ENCODE peak calls at places on chromosome 18, in nine cellular contexts. One of them, this sample, is unnamed.

GRCh38 chr18:10490401-10491289 is 35.2 kb upstream of the NAPG start:
- DNase-seq in CD4-positive, CD25-positive, alpha-beta regulatory T cell: peak; percentile 11
- DNase-seq in HCT116: peak; percentile 73
- DNase-seq in CD8-positive, alpha-beta memory T cell: peak; percentile 43
- DNase-seq in Caco-2: no peak
- DNase-seq in naive thymus-derived CD4-positive, alpha-beta T cell: peak; percentile 46
- DNase-seq in cardiac muscle cell: peak; percentile 39
- DNase-seq in breast epithelium: no peak
- DNase-seq in upper lobe of right lung: no peak
- DNase-seq in this sample: peak; percentile 27

GRCh38 chr18:9810994-9811393 is 74.8 kb upstream of the TXNDC2 start:
- DNase-seq in breast epithelium: no peak
- DNase-seq in cardiac muscle cell: peak; percentile 21
- DNase-seq in upper lobe of right lung: no peak
- DNase-seq in CD4-positive, CD25-positive, alpha-beta regulatory T cell: no peak
- DNase-seq in CD8-positive, alpha-beta memory T cell: no peak
- DNase-seq in Caco-2: peak; percentile 42
- DNase-seq in naive thymus-derived CD4-positive, alpha-beta T cell: no peak
- DNase-seq in HCT116: no peak
- DNase-seq in this sample: no peak

GRCh38 chr18:46449033-46449432 is 208.0 kb downstream of the LOXHD1 start:
- DNase-seq in breast epithelium: no peak
- DNase-seq in CD4-positive, CD25-positive, alpha-beta regulatory T cell: no peak
- DNase-seq in HCT116: no peak
- DNase-seq in CD8-positive, alpha-beta memory T cell: no peak
- DNase-seq in upper lobe of right lung: no peak
- DNase-seq in naive thymus-derived CD4-positive, alpha-beta T cell: no peak
- DNase-seq in cardiac muscle cell: no peak
- DNase-seq in Caco-2: no peak
- DNase-seq in this sample: no peak

GRCh38 chr18:77017355-77017754 is 115.2 kb downstream of the MBP start:
- DNase-seq in naive thymus-derived CD4-positive, alpha-beta T cell: no peak
- DNase-seq in breast epithelium: no peak
- DNase-seq in upper lobe of right lung: no peak
- DNase-seq in CD8-positive, alpha-beta memory T cell: no peak
- DNase-seq in CD4-positive, CD25-positive, alpha-beta regulatory T cell: no peak
- DNase-seq in cardiac muscle cell: no peak
- DNase-seq in HCT116: no peak
- DNase-seq in Caco-2: no peak
- DNase-seq in this sample: no peak

GRCh38 chr18:25646971-25647370 is 295.0 kb upstream of the ZNF521 start:
- DNase-seq in CD4-positive, CD25-positive, alpha-beta regulatory T cell: no peak
- DNase-seq in cardiac muscle cell: no peak
- DNase-seq in Caco-2: no peak
- DNase-seq in naive thymus-derived CD4-positive, alpha-beta T cell: no peak
- DNase-seq in upper lobe of right lung: no peak
- DNase-seq in HCT116: no peak
- DNase-seq in breast epithelium: no peak
- DNase-seq in CD8-positive, alpha-beta memory T cell: no peak
- DNase-seq in this sample: no peak

GRCh38 chr18:36454848-36455458 is 157.4 kb downstream of the FHOD3 start:
- DNase-seq in HCT116: no peak
- DNase-seq in CD4-positive, CD25-positive, alpha-beta regulatory T cell: no peak
- DNase-seq in upper lobe of right lung: no peak
- DNase-seq in cardiac muscle cell: no peak
- DNase-seq in breast epithelium: no peak
- DNase-seq in Caco-2: no peak
- DNase-seq in naive thymus-derived CD4-positive, alpha-beta T cell: no peak
- DNase-seq in CD8-positive, alpha-beta memory T cell: no peak
- DNase-seq in this sample: no peak

GRCh38 chr18:2325308-2325849 is 245.9 kb downstream of the METTL4 start:
- DNase-seq in CD8-positive, alpha-beta memory T cell: no peak
- DNase-seq in CD4-positive, CD25-positive, alpha-beta regulatory T cell: no peak
- DNase-seq in Caco-2: peak; percentile 49
- DNase-seq in breast epithelium: no peak
- DNase-seq in upper lobe of right lung: no peak
- DNase-seq in HCT116: no peak
- DNase-seq in cardiac muscle cell: peak; percentile 14
- DNase-seq in naive thymus-derived CD4-positive, alpha-beta T cell: no peak
- DNase-seq in this sample: no peak

GRCh38 chr18:33495278-33495677 is 54.8 kb upstream of the CCDC178 start:
- DNase-seq in naive thymus-derived CD4-positive, alpha-beta T cell: no peak
- DNase-seq in HCT116: no peak
- DNase-seq in cardiac muscle cell: peak; percentile 66
- DNase-seq in Caco-2: no peak
- DNase-seq in CD8-positive, alpha-beta memory T cell: no peak
- DNase-seq in upper lobe of right lung: no peak
- DNase-seq in breast epithelium: no peak
- DNase-seq in CD4-positive, CD25-positive, alpha-beta regulatory T cell: no peak
- DNase-seq in this sample: no peak

GRCh38 chr18:3526421-3527354 is 76.7 kb downstream of the TGIF1 start:
- DNase-seq in naive thymus-derived CD4-positive, alpha-beta T cell: no peak
- DNase-seq in CD4-positive, CD25-positive, alpha-beta regulatory T cell: no peak
- DNase-seq in breast epithelium: no peak
- DNase-seq in CD8-positive, alpha-beta memory T cell: no peak
- DNase-seq in Caco-2: peak; percentile 59
- DNase-seq in cardiac muscle cell: peak; percentile 52
- DNase-seq in HCT116: no peak
- DNase-seq in upper lobe of right lung: no peak
- DNase-seq in this sample: no peak

GRCh38 chr18:57210101-57210661 is 63.3 kb downstream of the BOD1L2 start:
- DNase-seq in Caco-2: peak; percentile 65
- DNase-seq in naive thymus-derived CD4-positive, alpha-beta T cell: no peak
- DNase-seq in CD4-positive, CD25-positive, alpha-beta regulatory T cell: no peak
- DNase-seq in HCT116: peak; percentile 63
- DNase-seq in CD8-positive, alpha-beta memory T cell: no peak
- DNase-seq in upper lobe of right lung: no peak
- DNase-seq in breast epithelium: peak; percentile 21
- DNase-seq in cardiac muscle cell: peak; percentile 30
- DNase-seq in this sample: no peak

GRCh38 chr18:76978616-76979015 is 154.0 kb downstream of the MBP start:
- DNase-seq in HCT116: no peak
- DNase-seq in CD8-positive, alpha-beta memory T cell: no peak
- DNase-seq in naive thymus-derived CD4-positive, alpha-beta T cell: no peak
- DNase-seq in breast epithelium: no peak
- DNase-seq in upper lobe of right lung: no peak
- DNase-seq in CD4-positive, CD25-positive, alpha-beta regulatory T cell: no peak
- DNase-seq in cardiac muscle cell: no peak
- DNase-seq in Caco-2: no peak
- DNase-seq in this sample: no peak

GRCh38 chr18:77201508-77201907 is 48.1 kb upstream of the GALR1 start:
- DNase-seq in CD4-positive, CD25-positive, alpha-beta regulatory T cell: no peak
- DNase-seq in Caco-2: no peak
- DNase-seq in CD8-positive, alpha-beta memory T cell: no peak
- DNase-seq in upper lobe of right lung: no peak
- DNase-seq in cardiac muscle cell: no peak
- DNase-seq in naive thymus-derived CD4-positive, alpha-beta T cell: no peak
- DNase-seq in breast epithelium: no peak
- DNase-seq in HCT116: no peak
- DNase-seq in this sample: no peak

GRCh38 chr18:55406374-55407045 is 181.5 kb downstream of the TCF4 start:
- DNase-seq in CD4-positive, CD25-positive, alpha-beta regulatory T cell: no peak
- DNase-seq in upper lobe of right lung: no peak
- DNase-seq in breast epithelium: no peak
- DNase-seq in CD8-positive, alpha-beta memory T cell: no peak
- DNase-seq in Caco-2: no peak
- DNase-seq in cardiac muscle cell: no peak
- DNase-seq in HCT116: no peak
- DNase-seq in naive thymus-derived CD4-positive, alpha-beta T cell: no peak
- DNase-seq in this sample: no peak

GRCh38 chr18:60389314-60389713 is 16.7 kb upstream of the MC4R start:
- DNase-seq in naive thymus-derived CD4-positive, alpha-beta T cell: no peak
- DNase-seq in cardiac muscle cell: no peak
- DNase-seq in CD4-positive, CD25-positive, alpha-beta regulatory T cell: no peak
- DNase-seq in HCT116: no peak
- DNase-seq in upper lobe of right lung: no peak
- DNase-seq in breast epithelium: no peak
- DNase-seq in CD8-positive, alpha-beta memory T cell: no peak
- DNase-seq in Caco-2: no peak
- DNase-seq in this sample: no peak

GRCh38 chr18:23131693-23132319 is 3.5 kb upstream of the CABLES1 start:
- DNase-seq in CD8-positive, alpha-beta memory T cell: peak; percentile 54
- DNase-seq in naive thymus-derived CD4-positive, alpha-beta T cell: peak; percentile 73
- DNase-seq in Caco-2: peak; percentile 66
- DNase-seq in HCT116: peak; percentile 73
- DNase-seq in CD4-positive, CD25-positive, alpha-beta regulatory T cell: peak; percentile 49
- DNase-seq in upper lobe of right lung: no peak
- DNase-seq in breast epithelium: no peak
- DNase-seq in cardiac muscle cell: peak; percentile 83
- DNase-seq in this sample: peak; percentile 47

GRCh38 chr18:58168221-58168620 is 124.2 kb downstream of the NEDD4L start:
- DNase-seq in CD8-positive, alpha-beta memory T cell: no peak
- DNase-seq in CD4-positive, CD25-positive, alpha-beta regulatory T cell: no peak
- DNase-seq in HCT116: no peak
- DNase-seq in upper lobe of right lung: no peak
- DNase-seq in naive thymus-derived CD4-positive, alpha-beta T cell: no peak
- DNase-seq in breast epithelium: no peak
- DNase-seq in cardiac muscle cell: no peak
- DNase-seq in Caco-2: no peak
- DNase-seq in this sample: no peak

GRCh38 chr18:21853020-21853419 is 112.4 kb downstream of the MIB1 start:
- DNase-seq in upper lobe of right lung: no peak
- DNase-seq in cardiac muscle cell: peak; percentile 76
- DNase-seq in CD8-positive, alpha-beta memory T cell: no peak
- DNase-seq in HCT116: no peak
- DNase-seq in CD4-positive, CD25-positive, alpha-beta regulatory T cell: no peak
- DNase-seq in naive thymus-derived CD4-positive, alpha-beta T cell: no peak
- DNase-seq in breast epithelium: no peak
- DNase-seq in Caco-2: no peak
- DNase-seq in this sample: no peak

GRCh38 chr18:32674491-32674890 is 98.3 kb downstream of the KLHL14 start:
- DNase-seq in CD4-positive, CD25-positive, alpha-beta regulatory T cell: no peak
- DNase-seq in upper lobe of right lung: no peak
- DNase-seq in CD8-positive, alpha-beta memory T cell: no peak
- DNase-seq in naive thymus-derived CD4-positive, alpha-beta T cell: no peak
- DNase-seq in Caco-2: no peak
- DNase-seq in HCT116: no peak
- DNase-seq in cardiac muscle cell: peak; percentile 23
- DNase-seq in breast epithelium: no peak
- DNase-seq in this sample: no peak

DNA sequence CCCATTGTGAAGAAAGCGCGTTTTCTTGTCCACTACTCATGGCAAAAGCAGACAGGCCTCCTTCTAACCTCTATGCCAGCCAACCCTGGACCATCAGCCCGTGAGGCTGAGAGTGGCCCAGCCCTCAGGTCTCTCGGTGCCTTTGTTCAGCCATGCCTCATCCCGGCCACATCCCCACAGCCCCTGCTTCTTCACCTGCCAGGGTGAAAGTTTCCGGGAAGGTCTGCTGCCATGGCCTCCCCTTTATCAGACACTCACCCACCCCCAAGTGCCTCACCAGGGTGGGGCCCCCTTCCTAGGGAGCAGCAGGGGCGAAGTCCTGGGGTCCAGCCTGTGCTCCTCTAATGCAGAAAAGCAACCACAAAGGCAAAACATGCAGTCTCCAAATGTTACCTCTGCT is 478.4 kb upstream of the SALL3 start:
- DNase-seq in Caco-2: no peak
- DNase-seq in CD8-positive, alpha-beta memory T cell: no peak
- DNase-seq in HCT116: no peak
- DNase-seq in naive thymus-derived CD4-positive, alpha-beta T cell: no peak
- DNase-seq in breast epithelium: no peak
- DNase-seq in upper lobe of right lung: no peak
- DNase-seq in cardiac muscle cell: no peak
- DNase-seq in CD4-positive, CD25-positive, alpha-beta regulatory T cell: no peak
- DNase-seq in this sample: no peak
- H3K9me3 ChIP-seq in Caco-2: no peaks in the 10 kb centered on the region
- H3K9me3 ChIP-seq in CD8-positive, alpha-beta memory T cell: no peaks in the 10 kb centered on the region
- H3K9me3 ChIP-seq in HCT116: no peaks in the 10 kb centered on the region
- H3K9me3 ChIP-seq in naive thymus-derived CD4-positive, alpha-beta T cell: no peaks in the 10 kb centered on the region
- H3K9me3 ChIP-seq in breast epithelium: no peaks in the 10 kb centered on the region
- H3K9me3 ChIP-seq in upper lobe of right lung: no peaks in the 10 kb centered on the region
- H3K9me3 ChIP-seq in cardiac muscle cell: no peaks in the 10 kb centered on the region
- H3K9me3 ChIP-seq in CD4-positive, CD25-positive, alpha-beta regulatory T cell: no peaks in the 10 kb centered on the region
- H3K9me3 ChIP-seq in this sample: no peaks in the 10 kb centered on the region

DNA sequence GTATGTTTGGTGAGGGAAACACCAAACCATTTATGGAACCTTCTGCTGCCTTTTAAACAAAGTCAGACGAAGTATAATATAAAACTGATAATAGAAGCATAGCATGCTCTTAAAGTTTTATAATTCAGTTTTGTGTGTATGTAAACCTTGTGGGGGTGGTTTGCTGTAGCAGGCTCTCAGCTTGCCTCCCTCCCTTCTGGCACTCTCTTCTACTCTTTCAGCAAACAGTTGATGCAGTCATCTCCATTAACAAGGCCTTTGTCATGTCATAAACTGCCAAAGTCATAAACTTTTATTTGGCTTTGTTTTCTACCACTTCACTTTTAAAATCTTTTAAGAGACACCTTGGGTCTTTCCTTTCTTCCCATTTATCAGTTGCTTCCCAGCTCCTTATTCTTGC is 448.2 kb upstream of the SETBP1 start:
- DNase-seq in HCT116: no peak
- DNase-seq in Caco-2: no peak
- DNase-seq in breast epithelium: no peak
- DNase-seq in naive thymus-derived CD4-positive, alpha-beta T cell: no peak
- DNase-seq in cardiac muscle cell: no peak
- DNase-seq in upper lobe of right lung: no peak
- DNase-seq in CD8-positive, alpha-beta memory T cell: no peak
- DNase-seq in CD4-positive, CD25-positive, alpha-beta regulatory T cell: no peak
- DNase-seq in this sample: no peak
- H3K9me3 ChIP-seq in HCT116: peaks cover 5% of the 10 kb centered on the region
- H3K9me3 ChIP-seq in Caco-2: no peaks in the 10 kb centered on the region
- H3K9me3 ChIP-seq in breast epithelium: no peaks in the 10 kb centered on the region
- H3K9me3 ChIP-seq in naive thymus-derived CD4-positive, alpha-beta T cell: no peaks in the 10 kb centered on the region
- H3K9me3 ChIP-seq in cardiac muscle cell: no peaks in the 10 kb centered on the region
- H3K9me3 ChIP-seq in upper lobe of right lung: no peaks in the 10 kb centered on the region
- H3K9me3 ChIP-seq in CD8-positive, alpha-beta memory T cell: no peaks in the 10 kb centered on the region
- H3K9me3 ChIP-seq in CD4-positive, CD25-positive, alpha-beta regulatory T cell: no peaks in the 10 kb centered on the region
- H3K9me3 ChIP-seq in this sample: no peaks in the 10 kb centered on the region

GRCh38 chr18:70021498-70021897 is 73.8 kb upstream of the CD226 start:
- DNase-seq in cardiac muscle cell: no peak
- DNase-seq in CD8-positive, alpha-beta memory T cell: no peak
- DNase-seq in CD4-positive, CD25-positive, alpha-beta regulatory T cell: no peak
- DNase-seq in naive thymus-derived CD4-positive, alpha-beta T cell: no peak
- DNase-seq in HCT116: no peak
- DNase-seq in upper lobe of right lung: no peak
- DNase-seq in breast epithelium: no peak
- DNase-seq in Caco-2: no peak
- DNase-seq in this sample: no peak
- H3K9me3 ChIP-seq in cardiac muscle cell: no peaks in the 10 kb centered on the region
- H3K9me3 ChIP-seq in CD8-positive, alpha-beta memory T cell: no peaks in the 10 kb centered on the region
- H3K9me3 ChIP-seq in CD4-positive, CD25-positive, alpha-beta regulatory T cell: no peaks in the 10 kb centered on the region
- H3K9me3 ChIP-seq in naive thymus-derived CD4-positive, alpha-beta T cell: no peaks in the 10 kb centered on the region
- H3K9me3 ChIP-seq in HCT116: no peaks in the 10 kb centered on the region
- H3K9me3 ChIP-seq in upper lobe of right lung: no peaks in the 10 kb centered on the region
- H3K9me3 ChIP-seq in breast epithelium: no peaks in the 10 kb centered on the region
- H3K9me3 ChIP-seq in Caco-2: no peaks in the 10 kb centered on the region
- H3K9me3 ChIP-seq in this sample: no peaks in the 10 kb centered on the region

DNA sequence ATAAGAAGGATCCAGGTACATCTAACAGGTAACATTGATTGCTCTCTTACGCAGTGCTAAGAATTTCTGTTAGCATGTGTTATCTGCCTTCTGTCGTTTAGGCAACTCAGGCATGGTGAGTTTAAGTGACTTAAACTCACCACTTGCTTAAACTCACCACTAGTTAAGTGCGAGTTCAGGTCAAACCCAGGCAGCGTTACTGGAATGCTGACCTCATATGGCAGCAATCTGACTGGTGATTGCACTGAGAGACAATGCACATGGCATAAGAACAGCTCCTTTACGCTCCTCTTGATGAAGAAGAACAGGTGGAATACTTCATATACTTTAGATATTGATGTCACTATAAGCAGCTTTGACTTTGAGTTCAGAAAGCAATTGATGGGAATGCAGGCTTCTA is 954.1 kb downstream of the SOCS6 start:
- DNase-seq in Caco-2: no peak
- DNase-seq in CD8-positive, alpha-beta memory T cell: no peak
- DNase-seq in CD4-positive, CD25-positive, alpha-beta regulatory T cell: no peak
- DNase-seq in breast epithelium: no peak
- DNase-seq in HCT116: no peak
- DNase-seq in naive thymus-derived CD4-positive, alpha-beta T cell: no peak
- DNase-seq in upper lobe of right lung: no peak
- DNase-seq in cardiac muscle cell: peak; percentile 48
- DNase-seq in this sample: no peak
- H3K9me3 ChIP-seq in Caco-2: no peaks in the 10 kb centered on the region
- H3K9me3 ChIP-seq in CD8-positive, alpha-beta memory T cell: no peaks in the 10 kb centered on the region
- H3K9me3 ChIP-seq in CD4-positive, CD25-positive, alpha-beta regulatory T cell: no peaks in the 10 kb centered on the region
- H3K9me3 ChIP-seq in breast epithelium: no peaks in the 10 kb centered on the region
- H3K9me3 ChIP-seq in HCT116: peaks cover 12% of the 10 kb centered on the region
- H3K9me3 ChIP-seq in naive thymus-derived CD4-positive, alpha-beta T cell: no peaks in the 10 kb centered on the region
- H3K9me3 ChIP-seq in upper lobe of right lung: no peaks in the 10 kb centered on the region
- H3K9me3 ChIP-seq in cardiac muscle cell: no peaks in the 10 kb centered on the region
- H3K9me3 ChIP-seq in this sample: no peaks in the 10 kb centered on the region

This sample was measured in T-helper 17 cell.